ENCODE peak calls at places on chromosomes 12 and 14, in four cellular contexts. H is spleen, C is C1 segment of cervical spinal cord, G is hippocampal formation. V is an unnamed sample.

GRCh38 chr12:89206375-89206774 is 145.9 kb downstream of the DUSP6 start:
- DNase-seq in G (no peak), H (no peak), C (no peak), V (no peak)

GRCh38 chr12:53039851-53040250 is 10.0 kb upstream of the TNS2 start:
- DNase-seq in H (no peak), G (no peak), C (no peak), V (no peak)

GRCh38 chr14:103857256-103857655 is 9.9 kb upstream of the PPP1R13B start:
- DNase-seq in C (no peak), G (no peak), H (peak), V (no peak)

GRCh38 chr14:104048758-104049496 is 36.6 kb upstream of the ASPG start:
- DNase-seq in H (no peak), G (peak), C (no peak), V (no peak)

GRCh38 chr14:70755655-70756054 is 53.7 kb downstream of the MAP3K9 start:
- DNase-seq in G (no peak), H (no peak), C (no peak), V (no peak)

GRCh38 chr14:69090187-69090789 is 62.6 kb downstream of the DCAF5 start:
- DNase-seq in C (no peak), G (no peak), H (no peak), V (no peak)

GRCh38 chr12:94961413-94961812 is 42.1 kb downstream of the NDUFA12 start:
- DNase-seq in G (no peak), C (no peak), H (no peak), V (no peak)

GRCh38 chr12:131729254-131729955 is 18.5 kb downstream of the SFSWAP start:
- DNase-seq in C (no peak), H (no peak), G (no peak), V (no peak)

GRCh38 chr14:23883684-23884540 is 69.7 kb upstream of the DHRS4 start:
- DNase-seq in H (no peak), G (no peak), C (no peak), V (no peak)